ENCODE peak calls at places on chromosomes 11 and 22, in nine cellular contexts. V, B, P, O, D, H, Z, C and G are unnamed samples.

GRCh38 chr11:77152846-77153245 is 24.8 kb downstream of the MYO7A start:
- DNase-seq in V (no peak), C (no peak), Z (no peak), D (no peak), B (no peak), H (no peak), P (no peak), O (no peak), G (no peak)

GRCh38 chr11:106091480-106092123 is 14.1 kb downstream of the AASDHPPT start:
- DNase-seq in C (no peak), P (no peak), B (no peak), O (no peak), V (no peak), H (no peak), D (no peak), Z (peak; percentile 62), G (no peak)

GRCh38 chr11:2186669-2187266 is 15.2 kb upstream of the TH start:
- DNase-seq in B (no peak), H (no peak), C (peak; percentile 24), V (peak; percentile 48), D (peak; percentile 47), P (peak; percentile 35), O (no peak), Z (peak; percentile 18), G (no peak)

GRCh38 chr11:34403431-34403830 is 35.3 kb upstream of the CAT start:
- DNase-seq in V (no peak), H (no peak), C (no peak), B (no peak), P (no peak), O (no peak), D (no peak), Z (no peak), G (no peak)

GRCh38 chr11:13222285-13222684 is 55.3 kb upstream of the BMAL1 start:
- DNase-seq in V (no peak), O (no peak), P (no peak), D (no peak), Z (no peak), H (no peak), C (no peak), B (no peak), G (no peak)

GRCh38 chr22:49998718-49999062 is 13.9 kb downstream of the IL17REL start:
- DNase-seq in B (no peak), D (no peak), P (no peak), C (no peak), O (no peak), H (peak; percentile 66), Z (no peak), V (no peak), G (no peak)

GRCh38 chr22:38038426-38038825 is 18.8 kb upstream of the PICK1 start:
- DNase-seq in H (no peak), P (no peak), Z (no peak), C (no peak), B (no peak), O (peak; percentile 88), V (no peak), D (no peak), G (no peak)

GRCh38 chr22:50269573-50270301 is 443 bp downstream of the MAPK11 start:
- DNase-seq in D (peak; percentile 50), B (no peak), C (no peak), P (no peak), V (peak; percentile 46), H (no peak), O (peak; percentile 16), Z (no peak), G (no peak)

GRCh38 chr22:29799217-29799680 is 32.1 kb downstream of the UQCR10 start:
- DNase-seq in V (peak; percentile 59), B (peak; percentile 96), O (peak; percentile 75), Z (peak; percentile 78), H (peak; percentile 97), P (peak; percentile 89), C (peak; percentile 25), D (no peak), G (peak; percentile 85)

GRCh38 chr11:15987044-15987443 is 369.3 kb downstream of the SOX6 start:
- DNase-seq in D (no peak), V (no peak), H (no peak), Z (no peak), B (no peak), P (no peak), O (no peak), C (no peak), G (no peak)

GRCh38 chr22:49957826-49958461 is 2.6 kb upstream of the PIM3 start:
- DNase-seq in H (peak; percentile 86), Z (no peak), V (no peak), O (no peak), C (no peak), D (no peak), B (no peak), P (no peak), G (no peak)